ENCODE peak calls at places on chromosomes 11 and 22, in four cellular contexts. One of them, this sample, is unnamed. For H3K27me3, the result is how much of the 10 kb centered on the place peaks cover.

GRCh38 chr11:114259551-114259983 is 36.6 kb upstream of the NNMT start:
- DNase-seq in BJ: no peak
- DNase-seq in CD8-positive, alpha-beta T cell: no peak
- DNase-seq in brain microvascular endothelial cell: no peak
- DNase-seq in this sample: no peak

GRCh38 chr22:23219787-23220484 is 39.6 kb downstream of the BCR start:
- DNase-seq in BJ: no peak
- DNase-seq in CD8-positive, alpha-beta T cell: peak
- DNase-seq in brain microvascular endothelial cell: peak
- DNase-seq in this sample: peak

GRCh38 chr11:80194016-80194415 is 753.2 kb upstream of the TENM4 start:
- DNase-seq in brain microvascular endothelial cell: no peak
- DNase-seq in BJ: no peak
- DNase-seq in CD8-positive, alpha-beta T cell: no peak
- DNase-seq in this sample: no peak

GRCh38 chr22:47918936-47919505 is 1156.6 kb downstream of the TBC1D22A start:
- DNase-seq in BJ: no peak
- DNase-seq in CD8-positive, alpha-beta T cell: no peak
- DNase-seq in brain microvascular endothelial cell: no peak
- DNase-seq in this sample: peak

GRCh38 chr11:20873054-20873453 is 203.7 kb downstream of the NELL1 start:
- DNase-seq in CD8-positive, alpha-beta T cell: no peak
- DNase-seq in BJ: no peak
- DNase-seq in brain microvascular endothelial cell: no peak
- DNase-seq in this sample: no peak

GRCh38 chr11:15248749-15249148 is 134.0 kb downstream of the INSC start:
- DNase-seq in CD8-positive, alpha-beta T cell: no peak
- DNase-seq in brain microvascular endothelial cell: no peak
- DNase-seq in BJ: no peak
- DNase-seq in this sample: no peak

GRCh38 chr22:46328797-46329196 is 6.7 kb upstream of the TRMU start:
- DNase-seq in brain microvascular endothelial cell: no peak
- DNase-seq in BJ: no peak
- DNase-seq in CD8-positive, alpha-beta T cell: no peak
- DNase-seq in this sample: no peak

GRCh38 chr11:69697861-69698260 is 6.0 kb downstream of the FGF19 start:
- DNase-seq in CD8-positive, alpha-beta T cell: no peak
- DNase-seq in BJ: no peak
- DNase-seq in brain microvascular endothelial cell: no peak
- DNase-seq in this sample: no peak

GRCh38 chr11:105000797-105001196 is 22.2 kb downstream of the CASP5 start:
- DNase-seq in brain microvascular endothelial cell: no peak
- DNase-seq in BJ: no peak
- DNase-seq in CD8-positive, alpha-beta T cell: peak
- DNase-seq in this sample: no peak

GRCh38 chr11:125229916-125230315 is 65.4 kb downstream of the PKNOX2 start:
- DNase-seq in CD8-positive, alpha-beta T cell: no peak
- DNase-seq in brain microvascular endothelial cell: no peak
- DNase-seq in BJ: no peak
- DNase-seq in this sample: no peak

GRCh38 chr11:125236072-125236825 is 71.7 kb downstream of the PKNOX2 start:
- DNase-seq in BJ: no peak
- DNase-seq in CD8-positive, alpha-beta T cell: no peak
- DNase-seq in brain microvascular endothelial cell: no peak
- DNase-seq in this sample: peak

GRCh38 chr11:125233736-125234275 is 69.3 kb downstream of the PKNOX2 start:
- DNase-seq in BJ: no peak
- DNase-seq in brain microvascular endothelial cell: no peak
- DNase-seq in CD8-positive, alpha-beta T cell: no peak
- DNase-seq in this sample: no peak

GRCh38 chr11:125235006-125235405 is 70.5 kb downstream of the PKNOX2 start:
- DNase-seq in brain microvascular endothelial cell: no peak
- DNase-seq in CD8-positive, alpha-beta T cell: no peak
- DNase-seq in BJ: no peak
- DNase-seq in this sample: no peak

DNA sequence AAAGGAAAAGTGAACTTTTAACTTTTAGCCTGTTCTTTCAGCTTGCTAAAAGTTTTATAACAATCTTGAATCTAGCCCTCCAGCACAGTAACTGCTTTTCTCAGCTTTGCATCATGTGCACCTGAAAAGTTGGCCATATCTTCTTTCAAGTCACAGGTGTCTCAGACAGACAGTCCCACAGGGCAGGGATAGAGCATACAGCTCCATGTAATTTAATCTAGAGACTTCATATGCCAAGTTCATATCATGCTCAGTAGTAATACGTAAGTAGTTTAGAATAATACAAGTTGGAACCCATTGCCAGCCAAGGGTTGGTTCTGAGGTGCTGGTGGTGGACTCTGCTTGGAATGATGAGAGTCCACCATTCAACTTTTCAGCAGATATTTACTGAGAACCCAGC is 68.6 kb downstream of the PKNOX2 start:
- DNase-seq in brain microvascular endothelial cell: no peak
- DNase-seq in BJ: no peak
- DNase-seq in CD8-positive, alpha-beta T cell: no peak
- DNase-seq in this sample: no peak
- TF ChIP-seq CTCF in brain microvascular endothelial cell: no peak
- TF ChIP-seq CTCF in BJ: no peak
- TF ChIP-seq CTCF in CD8-positive, alpha-beta T cell: no peak
- TF ChIP-seq CTCF in this sample: no peak

GRCh38 chr11:116136987-116137674 is 632.9 kb upstream of the CADM1 start:
- DNase-seq in BJ: no peak
- DNase-seq in CD8-positive, alpha-beta T cell: no peak
- DNase-seq in brain microvascular endothelial cell: no peak
- DNase-seq in this sample: no peak
- H3K27me3 ChIP-seq in BJ: under half
- H3K27me3 ChIP-seq in CD8-positive, alpha-beta T cell: under half
- H3K27me3 ChIP-seq in brain microvascular endothelial cell: under half
- H3K27me3 ChIP-seq in this sample: under half

GRCh38 chr22:28815101-28815500 is 14.7 kb upstream of the XBP1 start:
- DNase-seq in BJ: no peak
- DNase-seq in brain microvascular endothelial cell: no peak
- DNase-seq in CD8-positive, alpha-beta T cell: no peak
- DNase-seq in this sample: no peak
- TF ChIP-seq CTCF in BJ: no peak
- TF ChIP-seq CTCF in brain microvascular endothelial cell: no peak
- TF ChIP-seq CTCF in CD8-positive, alpha-beta T cell: no peak
- TF ChIP-seq CTCF in this sample: no peak

GRCh38 chr11:3641701-3642070 is at the start of gene ART5:
- DNase-seq in brain microvascular endothelial cell: no peak
- DNase-seq in CD8-positive, alpha-beta T cell: no peak
- DNase-seq in BJ: no peak
- DNase-seq in this sample: no peak

GRCh38 chr11:3641191-3641590 is 601 bp downstream of the ART5 start:
- DNase-seq in brain microvascular endothelial cell: no peak
- DNase-seq in CD8-positive, alpha-beta T cell: no peak
- DNase-seq in BJ: no peak
- DNase-seq in this sample: no peak

GRCh38 chr11:3644817-3645235 is at the start of gene ART1:
- DNase-seq in CD8-positive, alpha-beta T cell: no peak
- DNase-seq in BJ: no peak
- DNase-seq in brain microvascular endothelial cell: no peak
- DNase-seq in this sample: no peak

GRCh38 chr11:3642071-3642951 is 519 bp upstream of the ART5 start:
- DNase-seq in CD8-positive, alpha-beta T cell: peak
- DNase-seq in BJ: peak
- DNase-seq in brain microvascular endothelial cell: peak
- DNase-seq in this sample: peak

DNA sequence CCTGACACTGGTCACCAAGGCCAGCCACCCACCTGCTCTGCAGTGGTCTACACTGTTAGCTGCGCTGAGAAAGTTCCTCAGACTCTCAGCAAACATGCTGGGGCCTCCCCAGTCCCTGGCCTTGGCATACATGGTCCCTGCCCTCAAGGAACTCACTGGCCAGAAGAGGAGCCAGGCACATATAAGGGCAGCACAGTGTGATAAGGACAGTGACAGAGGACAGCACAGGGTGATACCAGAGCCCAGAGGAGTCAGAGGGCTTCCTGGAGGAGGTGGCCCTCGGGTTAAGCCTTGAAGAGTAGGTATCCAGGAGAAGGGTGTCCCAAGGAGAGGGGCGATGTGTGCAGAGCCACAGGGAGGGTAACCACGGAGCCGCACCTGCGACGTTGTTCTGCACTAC is 624 bp downstream of the ART1 start:
- DNase-seq in BJ: no peak
- DNase-seq in CD8-positive, alpha-beta T cell: no peak
- DNase-seq in brain microvascular endothelial cell: no peak
- DNase-seq in this sample: no peak
- H3K27me3 ChIP-seq in BJ: under half
- H3K27me3 ChIP-seq in CD8-positive, alpha-beta T cell: under half
- H3K27me3 ChIP-seq in brain microvascular endothelial cell: under half
- H3K27me3 ChIP-seq in this sample: under half

DNA sequence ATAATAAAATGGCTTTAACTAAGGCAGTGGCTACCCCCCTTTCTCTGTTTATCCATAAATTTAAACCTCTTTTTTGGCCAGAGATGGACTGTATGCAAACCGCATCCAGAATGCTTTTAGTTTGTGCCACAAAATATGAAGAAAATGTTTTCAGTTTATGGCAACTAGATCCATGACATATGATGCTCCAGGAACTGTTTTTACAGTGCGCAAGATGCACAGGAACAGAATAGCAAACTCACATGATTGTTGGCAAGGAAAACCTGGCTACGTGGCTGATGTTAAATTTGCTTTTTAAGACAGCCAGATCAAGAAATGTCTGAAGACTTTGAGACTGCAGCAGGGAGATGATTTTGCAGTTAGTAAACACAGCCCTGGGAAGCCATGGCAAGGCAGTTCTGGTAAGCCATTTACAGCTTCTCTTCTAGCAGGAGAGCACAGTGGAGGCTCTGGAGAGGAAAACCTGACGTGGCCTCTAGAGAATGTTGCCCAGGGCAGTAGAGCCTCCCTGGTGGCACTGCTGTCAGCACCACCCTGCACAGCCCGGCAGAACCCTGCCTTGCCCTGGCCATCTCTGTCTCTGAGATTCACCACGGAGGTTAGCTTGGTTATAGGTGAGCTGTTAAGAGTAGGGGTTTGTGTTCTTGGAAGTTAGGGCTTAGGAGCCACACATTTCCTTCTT is 69.8 kb upstream of the TNRC6B start:
- DNase-seq in brain microvascular endothelial cell: no peak
- DNase-seq in CD8-positive, alpha-beta T cell: no peak
- DNase-seq in BJ: peak
- DNase-seq in this sample: peak
- TF ChIP-seq CTCF in brain microvascular endothelial cell: no peak
- TF ChIP-seq CTCF in CD8-positive, alpha-beta T cell: no peak
- TF ChIP-seq CTCF in BJ: peak
- TF ChIP-seq CTCF in this sample: no peak

GRCh38 chr11:38990841-38991240 is 2392.8 kb upstream of the RAG2 start:
- DNase-seq in BJ: no peak
- DNase-seq in CD8-positive, alpha-beta T cell: no peak
- DNase-seq in brain microvascular endothelial cell: no peak
- DNase-seq in this sample: no peak
- H3K27me3 ChIP-seq in BJ: under half
- H3K27me3 ChIP-seq in CD8-positive, alpha-beta T cell: under half
- H3K27me3 ChIP-seq in brain microvascular endothelial cell: under half
- H3K27me3 ChIP-seq in this sample: under half